ENCODE peak calls at places on chromosomes 1 and 21, in eight cellular contexts. T is heart left ventricle, F is tibial nerve, E is fibroblast of lung, V is lung, C is stomach, O is GM12878, U is mammary epithelial cell. M is an unnamed sample.
A peak's percentile ranks its signal among the peaks of the same experiment; 100 is the strongest.

GRCh38 chr1:174242856-174243255 is 83.5 kb downstream of the RABGAP1L start:
- DNase-seq in U (no peak), F (no peak), T (no peak), E (no peak), C (no peak), V (no peak), O (no peak), M (no peak)

GRCh38 chr1:97174039-97174704 is 452.6 kb downstream of the PTBP2 start:
- DNase-seq in U (peak; percentile 25), E (no peak), C (no peak), T (no peak), V (no peak), O (no peak), F (no peak), M (no peak)

GRCh38 chr1:14841456-14841855 is 243.0 kb downstream of the KAZN start:
- DNase-seq in U (no peak), V (no peak), C (no peak), E (peak; percentile 26), F (no peak), T (no peak), O (no peak), M (no peak)

GRCh38 chr1:240486596-240486995 is 125.4 kb downstream of the GREM2 start:
- DNase-seq in U (no peak), E (no peak), C (no peak), F (no peak), T (no peak), O (no peak), V (no peak), M (no peak)

GRCh38 chr1:37035828-37036666 is 1.7 kb upstream of the GRIK3 start:
- DNase-seq in C (no peak), F (no peak), T (no peak), V (no peak), O (no peak), E (no peak), U (no peak), M (no peak)

GRCh38 chr1:4053160-4053748 is 153.2 kb upstream of the C1orf174 start:
- DNase-seq in O (no peak), T (no peak), U (no peak), F (no peak), V (no peak), C (no peak), E (no peak), M (no peak)

GRCh38 chr1:189141056-189141455 is 1336.6 kb downstream of the BRINP3 start:
- DNase-seq in E (no peak), F (no peak), C (no peak), O (no peak), V (no peak), U (no peak), T (no peak), M (no peak)

GRCh38 chr1:3651939-3652537 is at the start of gene TP73:
- DNase-seq in F (no peak), E (no peak), U (peak; percentile 27), T (peak; percentile 28), O (no peak), V (no peak), C (no peak), M (peak; percentile 4)

GRCh38 chr1:153796786-153797659 is 21.8 kb downstream of the SLC27A3 start:
- DNase-seq in U (peak; percentile 59), V (peak; percentile 84), E (peak; percentile 71), O (no peak), F (peak; percentile 97), T (peak; percentile 77), C (peak; percentile 93), M (peak; percentile 84)

GRCh38 chr1:79896136-79896535 is 889.6 kb upstream of the ADGRL4 start:
- DNase-seq in T (no peak), O (no peak), U (no peak), F (no peak), E (no peak), V (no peak), C (no peak), M (no peak)

GRCh38 chr21:45836694-45837670 is 144.6 kb upstream of the COL6A1 start:
- DNase-seq in E (peak; percentile 23), V (no peak), U (no peak), O (no peak), C (no peak), T (no peak), F (no peak), M (no peak)

GRCh38 chr1:237901284-237901870 is 10.7 kb upstream of the ZP4 start:
- DNase-seq in O (no peak), E (no peak), T (no peak), F (no peak), C (no peak), U (peak; percentile 48), V (no peak), M (no peak)

GRCh38 chr1:176208034-176208433 is 948 bp upstream of the COP1 start:
- DNase-seq in U (no peak), C (no peak), T (no peak), E (no peak), V (no peak), F (no peak), O (no peak), M (no peak)

GRCh38 chr1:44339731-44340130 is 15.3 kb downstream of the ERI3 start:
- DNase-seq in F (no peak), U (no peak), V (no peak), T (no peak), O (no peak), C (no peak), E (no peak), M (no peak)

GRCh38 chr1:198287916-198288315 is 131.1 kb downstream of the NEK7 start:
- DNase-seq in O (no peak), V (no peak), F (no peak), C (no peak), T (no peak), E (no peak), U (no peak), M (no peak)

GRCh38 chr1:41963636-41964035 is 44.9 kb upstream of the HIVEP3 start:
- DNase-seq in C (no peak), V (no peak), F (no peak), E (peak; percentile 46), O (no peak), T (no peak), U (no peak), M (no peak)

GRCh38 chr1:17212487-17213121 is 7.7 kb downstream of the PADI1 start:
- DNase-seq in U (peak; percentile 36), F (no peak), T (no peak), E (peak; percentile 77), V (no peak), O (no peak), C (peak; percentile 33), M (peak; percentile 72)

GRCh38 chr1:87325982-87326738 is 2.5 kb upstream of the LMO4 start:
- DNase-seq in V (peak; percentile 42), E (peak; percentile 65), U (peak; percentile 43), T (no peak), C (peak; percentile 30), O (no peak), F (peak; percentile 69), M (peak; percentile 66)

GRCh38 chr1:112296908-112297307 is 99.1 kb upstream of the CTTNBP2NL start:
- DNase-seq in U (no peak), T (no peak), O (no peak), E (peak; percentile 66), F (no peak), C (no peak), V (peak; percentile 52), M (no peak)

GRCh38 chr1:111271464-111271801 is 19.2 kb upstream of the CHIA start:
- DNase-seq in V (no peak), T (no peak), U (no peak), F (no peak), E (no peak), O (no peak), C (no peak), M (no peak)

DNA sequence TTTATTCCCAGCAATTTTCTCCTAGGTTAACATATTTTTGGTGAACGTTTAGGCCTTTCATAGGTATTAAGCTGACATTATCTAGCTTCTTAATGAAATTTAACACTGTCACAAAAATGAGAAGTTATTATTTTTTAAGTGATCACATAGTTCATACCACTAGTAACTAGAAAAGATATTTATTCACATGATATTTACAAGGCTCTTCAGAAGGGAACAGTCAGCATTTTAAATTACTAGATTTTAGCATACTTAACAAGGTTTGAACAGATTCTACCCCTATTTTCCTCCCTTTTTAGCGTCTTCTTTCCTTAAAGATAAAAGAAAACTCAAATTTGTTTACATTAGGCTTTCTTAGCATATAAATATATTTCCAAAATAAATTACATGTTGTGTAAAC is 65.5 kb upstream of the B3GALT2 start:
- DNase-seq in O (no peak), E (no peak), C (no peak), V (no peak), T (no peak), U (no peak), F (no peak), M (no peak)
- H3K4me1 ChIP-seq in O (peaks cover 7% of the 10 kb centered on the region), E (no peaks in the 10 kb centered on the region), C (no peaks in the 10 kb centered on the region), V (no peaks in the 10 kb centered on the region), T (no peaks in the 10 kb centered on the region), U (no peaks in the 10 kb centered on the region), F (no peaks in the 10 kb centered on the region), M (no peaks in the 10 kb centered on the region)

DNA sequence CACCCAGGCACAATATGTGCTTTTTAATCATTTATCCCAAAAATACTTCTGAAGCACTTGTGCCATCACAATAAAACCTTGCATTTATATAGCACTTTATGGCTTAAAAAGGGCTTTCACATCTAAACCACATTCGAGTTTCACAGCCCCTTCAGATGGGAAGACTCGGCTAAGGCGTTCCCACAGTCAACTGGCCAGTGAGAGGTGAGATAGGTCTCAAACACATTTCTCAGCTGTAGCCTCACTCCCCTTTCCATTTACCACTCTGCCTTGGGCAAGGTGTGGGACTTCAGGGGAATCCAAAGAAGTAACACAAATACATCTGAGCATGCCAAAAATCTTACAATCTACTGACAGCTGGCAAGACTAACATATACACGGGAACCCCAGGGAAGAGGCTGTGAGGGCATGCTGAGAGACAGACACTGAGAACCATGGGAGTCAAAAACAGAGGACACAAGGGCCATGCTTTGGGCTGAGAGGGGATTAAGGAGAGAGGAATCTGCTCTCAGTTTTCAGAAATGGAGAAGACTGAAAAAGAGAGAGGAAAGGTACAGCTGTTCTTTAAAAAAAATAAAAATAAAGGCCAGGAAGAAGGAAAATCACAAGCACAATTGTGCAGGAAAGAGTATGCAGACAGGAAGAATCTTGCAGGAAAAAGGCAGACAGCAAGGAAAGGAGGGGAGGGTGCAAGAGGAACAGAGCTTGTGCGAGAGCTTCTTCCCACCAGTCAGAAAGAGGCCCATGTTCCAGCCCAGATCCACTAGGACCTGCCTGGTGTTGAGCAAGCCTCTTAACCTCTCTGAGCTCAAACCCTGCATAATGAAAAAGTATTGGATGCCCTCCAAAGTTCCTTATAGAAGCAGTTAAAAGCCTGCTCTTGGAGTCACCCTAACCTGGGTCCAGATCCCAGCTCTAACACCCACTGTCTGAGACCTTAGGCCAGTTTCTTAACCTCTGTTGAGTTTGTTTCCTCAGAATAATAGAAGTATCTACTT is 73.5 kb downstream of the JAK1 start:
- DNase-seq in V (peak; percentile 49), U (no peak), E (peak; percentile 53), T (no peak), C (no peak), O (no peak), F (no peak), M (no peak)
- H3K4me1 ChIP-seq in V (peaks cover 34% of the 10 kb centered on the region), U (peaks cover 4% of the 10 kb centered on the region), E (peaks cover 7% of the 10 kb centered on the region), T (peaks cover 95% of the 10 kb centered on the region), C (peaks cover 31% of the 10 kb centered on the region), O (peaks cover 54% of the 10 kb centered on the region), F (peaks cover 15% of the 10 kb centered on the region), M (peaks cover 59% of the 10 kb centered on the region)

GRCh38 chr1:171663036-171663853 is 10.8 kb upstream of the MYOC start:
- DNase-seq in O (no peak), E (no peak), F (peak; percentile 61), T (no peak), V (no peak), C (no peak), U (no peak), M (no peak)
- H3K4me1 ChIP-seq in O (no peaks in the 10 kb centered on the region), E (no peaks in the 10 kb centered on the region), F (peaks cover 6% of the 10 kb centered on the region), T (peaks cover 24% of the 10 kb centered on the region), V (no peaks in the 10 kb centered on the region), C (no peaks in the 10 kb centered on the region), U (peaks cover 6% of the 10 kb centered on the region), M (no peaks in the 10 kb centered on the region)

GRCh38 chr1:66337249-66337648 is 196.7 kb upstream of the SGIP1 start:
- DNase-seq in T (no peak), O (no peak), C (no peak), E (no peak), F (no peak), V (no peak), U (no peak), M (no peak)
- H3K4me1 ChIP-seq in T (peaks cover 66% of the 10 kb centered on the region), O (peaks cover 19% of the 10 kb centered on the region), C (peaks cover 10% of the 10 kb centered on the region), E (no peaks in the 10 kb centered on the region), F (peaks cover 9% of the 10 kb centered on the region), V (peaks cover 38% of the 10 kb centered on the region), U (no peaks in the 10 kb centered on the region), M (peaks cover 46% of the 10 kb centered on the region)